ENCODE peak calls at places on chromosomes 5 and 9, in four cellular contexts. Q is HepG2, F is HCT116, J is GM12878. X is an unnamed sample. For H3K4me1, the result is how much of the 10 kb centered on the place peaks cover.

GRCh38 chr9:2816476-2817141 is 27.3 kb downstream of the PUM3 start:
- DNase-seq in Q (no peak), F (no peak), J (no peak), X (no peak)

GRCh38 chr5:53253421-53253871 is 143.9 kb upstream of the MOCS2 start:
- DNase-seq in Q (no peak), F (no peak), J (no peak), X (no peak)

GRCh38 chr5:143705416-143705815 is 106.5 kb upstream of the HMHB1 start:
- DNase-seq in Q (no peak), F (no peak), J (no peak), X (no peak)

GRCh38 chr9:99050924-99051323 is 54.0 kb upstream of the TGFBR1 start:
- DNase-seq in Q (no peak), F (no peak), J (no peak), X (no peak)

GRCh38 chr5:146013761-146014160 is 77.4 kb downstream of the SH3RF2 start:
- DNase-seq in Q (no peak), F (no peak), J (no peak), X (no peak)

GRCh38 chr9:27412081-27412480 is 112.0 kb upstream of the IFNK start:
- DNase-seq in Q (no peak), F (no peak), J (no peak), X (no peak)

GRCh38 chr5:85453026-85453349 is 1068.3 kb upstream of the EDIL3 start:
- DNase-seq in Q (no peak), F (no peak), J (no peak), X (no peak)

GRCh38 chr5:35771321-35771720 is 85.4 kb upstream of the IL7R start:
- DNase-seq in Q (no peak), F (no peak), J (no peak), X (no peak)

GRCh38 chr5:72517961-72518690 is 10.9 kb upstream of the ZNF366 start:
- DNase-seq in Q (peak), F (no peak), J (no peak), X (no peak)

GRCh38 chr5:151014680-151015343 is 5.6 kb upstream of the GPX3 start:
- DNase-seq in Q (peak), F (no peak), J (no peak), X (no peak)

GRCh38 chr5:55159763-55160492 is at the start of gene GPX8:
- DNase-seq in Q (peak), F (peak), J (no peak), X (peak)

GRCh38 chr5:28807230-28807629 is 1768.8 kb upstream of the CDH9 start:
- DNase-seq in Q (no peak), F (no peak), J (no peak), X (no peak)

GRCh38 chr5:178467261-178468195 is 122.7 kb downstream of the COL23A1 start:
- DNase-seq in Q (no peak), F (no peak), J (no peak), X (no peak)

GRCh38 chr9:126114409-126114760 is 212.2 kb upstream of the MVB12B start:
- DNase-seq in Q (no peak), F (no peak), J (no peak), X (no peak)

GRCh38 chr5:41527201-41527779 is 16.9 kb upstream of the PLCXD3 start:
- DNase-seq in Q (no peak), F (peak), J (no peak), X (no peak)

GRCh38 chr5:132506094-132506692 is 15.6 kb upstream of the IRF1 start:
- DNase-seq in Q (peak), F (peak), J (no peak), X (no peak)

GRCh38 chr5:96652769-96653455 is 9.3 kb upstream of the CAST start:
- DNase-seq in Q (no peak), F (no peak), J (no peak), X (no peak)

GRCh38 chr5:144356489-144356888 is 185.8 kb downstream of the KCTD16 start:
- DNase-seq in Q (no peak), F (no peak), J (no peak), X (peak)

GRCh38 chr5:154191467-154192261 is 1.1 kb downstream of the GALNT10 start:
- DNase-seq in Q (no peak), F (no peak), J (no peak), X (no peak)

GRCh38 chr5:88474574-88474973 is 205.9 kb upstream of the TMEM161B start:
- DNase-seq in Q (peak), F (no peak), J (no peak), X (no peak)

GRCh38 chr9:115157245-115157674 is 39.3 kb upstream of the TNC start:
- DNase-seq in Q (no peak), F (peak), J (no peak), X (no peak)

GRCh38 chr5:137312060-137312459 is 187.1 kb downstream of the SPOCK1 start:
- DNase-seq in Q (no peak), F (no peak), J (no peak), X (peak)

GRCh38 chr5:134374234-134374633 is 2.9 kb downstream of the UBE2B start:
- DNase-seq in Q (no peak), F (no peak), J (no peak), X (no peak)

GRCh38 chr5:125559296-125559695 is 812.9 kb upstream of the ZNF608 start:
- DNase-seq in Q (no peak), F (peak), J (no peak), X (no peak)

GRCh38 chr5:116421080-116421629 is 153.5 kb downstream of the SEMA6A start:
- DNase-seq in Q (no peak), F (no peak), J (no peak), X (no peak)

GRCh38 chr5:83589786-83590185 is 118.2 kb downstream of the VCAN start:
- DNase-seq in Q (no peak), F (no peak), J (no peak), X (no peak)

GRCh38 chr9:68802525-68803015 is 97.5 kb downstream of the PIP5K1B start:
- DNase-seq in Q (no peak), F (no peak), J (peak), X (no peak)

GRCh38 chr5:120443607-120444006 is 20.5 kb upstream of the PRR16 start:
- DNase-seq in Q (no peak), F (no peak), J (no peak), X (no peak)

GRCh38 chr5:120446068-120446492 is 18.0 kb upstream of the PRR16 start:
- DNase-seq in Q (no peak), F (no peak), J (no peak), X (no peak)

GRCh38 chr5:120449501-120449900 is 14.6 kb upstream of the PRR16 start:
- DNase-seq in Q (no peak), F (no peak), J (no peak), X (no peak)

GRCh38 chr5:120447706-120448239 is 16.3 kb upstream of the PRR16 start:
- DNase-seq in Q (no peak), F (no peak), J (no peak), X (no peak)

GRCh38 chr5:120446896-120447295 is 17.2 kb upstream of the PRR16 start:
- DNase-seq in Q (no peak), F (no peak), J (no peak), X (no peak)
- H3K9ac ChIP-seq in Q (no peak), F (no peak), J (no peak), X (no peak)

DNA sequence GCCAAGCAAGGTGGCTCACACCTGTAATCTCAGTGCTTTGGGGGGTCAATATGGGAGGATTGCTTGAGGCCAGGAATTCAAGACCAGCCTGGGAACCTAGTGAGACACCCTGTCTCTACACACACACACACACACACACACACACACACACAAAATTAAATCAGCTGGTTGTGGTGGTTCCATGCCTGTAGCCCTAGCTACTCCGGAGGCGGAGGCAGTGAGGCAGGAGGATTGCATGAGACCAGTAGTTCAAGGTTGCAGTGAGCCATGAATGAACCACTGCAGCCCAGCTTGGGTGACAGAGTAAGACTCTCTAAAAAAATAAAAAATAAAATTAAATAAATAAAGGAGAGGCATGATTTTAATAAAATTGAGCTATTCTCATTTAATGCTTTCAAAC is 13.1 kb downstream of the CEMIP2 start:
- DNase-seq in Q (peak), F (no peak), J (no peak), X (no peak)
- H3K4me1 ChIP-seq in Q (half or more), F (under half), J (under half), X (under half)

GRCh38 chr5:172909931-172910502 is 49.2 kb upstream of the RPL26L1 start:
- DNase-seq in Q (no peak), F (no peak), J (no peak), X (no peak)
- TF ChIP-seq YY1 in Q (no peak), F (no peak), J (no peak), X (no peak)

GRCh38 chr5:180818942-180819341 is 16.3 kb upstream of the MGAT1 start:
- DNase-seq in Q (no peak), F (no peak), J (no peak), X (no peak)

GRCh38 chr5:180815241-180816031 is 12.8 kb upstream of the MGAT1 start:
- DNase-seq in Q (no peak), F (no peak), J (no peak), X (no peak)

GRCh38 chr5:180818275-180818674 is 15.7 kb upstream of the MGAT1 start:
- DNase-seq in Q (no peak), F (no peak), J (no peak), X (no peak)

GRCh38 chr5:180816608-180817534 is 14.3 kb upstream of the MGAT1 start:
- DNase-seq in Q (no peak), F (no peak), J (no peak), X (no peak)

DNA sequence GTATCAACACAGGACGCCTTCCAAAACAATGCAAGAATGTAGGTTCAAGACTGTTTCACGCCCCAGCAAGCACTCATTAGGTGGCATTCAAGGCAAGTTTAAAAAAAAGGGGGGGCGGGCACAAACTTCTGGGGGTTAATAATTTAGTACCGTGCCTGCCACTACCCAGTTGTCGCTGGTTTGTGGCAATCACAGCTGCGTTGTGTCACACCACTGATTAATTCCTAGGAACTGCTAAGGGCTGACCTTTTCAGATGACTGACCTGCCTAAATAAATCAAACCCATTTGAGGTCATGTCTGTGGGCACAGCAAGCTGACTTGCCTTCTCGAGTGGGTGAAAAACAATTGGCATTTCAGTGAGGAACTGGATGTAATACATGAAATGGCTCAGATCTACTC is 15.2 kb upstream of the MGAT1 start:
- DNase-seq in Q (no peak), F (no peak), J (no peak), X (no peak)
- H3K9ac ChIP-seq in Q (no peak), F (no peak), J (no peak), X (no peak)

X was measured in NT2/D1.